ENCODE peak calls at places on chromosomes 13 and 19, in nine cellular contexts. K, O, Y, X, I, U, R, A and L are unnamed samples.

GRCh38 chr13:28327761-28328607 is 166.9 kb downstream of the FLT1 start:
- DNase-seq in K (no peak), I (no peak), U (no peak), R (no peak), Y (peak; percentile 41), O (no peak), X (no peak), A (no peak), L (no peak)

GRCh38 chr19:43132696-43133095 is 50.2 kb upstream of the PSG2 start:
- DNase-seq in R (no peak), U (no peak), X (no peak), A (no peak), Y (no peak), K (no peak), O (no peak), I (no peak), L (no peak)

GRCh38 chr19:8641908-8642547 is 11.6 kb downstream of the NFILZ start:
- DNase-seq in U (no peak), X (no peak), R (peak; percentile 35), K (no peak), Y (peak; percentile 90), O (no peak), A (no peak), I (no peak), L (peak; percentile 58)

GRCh38 chr19:14391156-14391821 is 10.0 kb downstream of the ADGRE5 start:
- DNase-seq in K (no peak), U (no peak), I (no peak), A (no peak), X (no peak), Y (no peak), R (no peak), O (no peak), L (no peak)

GRCh38 chr19:41510484-41510883 is 65.5 kb upstream of the CEACAM21 start:
- DNase-seq in K (no peak), U (no peak), I (no peak), A (no peak), R (no peak), O (no peak), Y (no peak), X (no peak), L (no peak)

GRCh38 chr19:55447421-55448174 is 4.5 kb upstream of the SHISA7 start:
- DNase-seq in O (no peak), Y (no peak), X (peak; percentile 16), K (no peak), U (no peak), I (no peak), A (no peak), R (no peak), L (peak; percentile 20)

GRCh38 chr19:56919308-56919995 is 78.9 kb upstream of the PEG3 start:
- DNase-seq in U (no peak), X (no peak), I (no peak), A (no peak), Y (no peak), O (no peak), K (no peak), R (no peak), L (no peak)

GRCh38 chr19:49892716-49893115 is 4.0 kb downstream of the IL4I1 start:
- DNase-seq in U (no peak), I (no peak), Y (no peak), X (no peak), O (no peak), K (no peak), A (no peak), R (no peak), L (no peak)

GRCh38 chr13:30334663-30335386 is 27.5 kb upstream of the KATNAL1 start:
- DNase-seq in U (peak; percentile 30), O (no peak), Y (no peak), K (no peak), R (no peak), X (no peak), I (no peak), A (no peak), L (no peak)

GRCh38 chr13:48975101-48975925 is at the start of gene FNDC3A:
- DNase-seq in A (no peak), K (peak; percentile 94), O (peak; percentile 83), I (peak; percentile 92), R (peak; percentile 61), Y (peak; percentile 76), U (peak; percentile 42), X (no peak), L (peak; percentile 68)

GRCh38 chr19:58518261-58519086 is 1.1 kb downstream of the ZBTB45 start:
- DNase-seq in U (no peak), I (no peak), A (no peak), X (no peak), O (no peak), K (no peak), Y (no peak), R (no peak), L (no peak)

GRCh38 chr13:101455863-101456262 is 3.4 kb downstream of the ITGBL1 start:
- DNase-seq in U (no peak), X (no peak), R (peak; percentile 97), O (no peak), K (no peak), I (no peak), Y (peak; percentile 97), A (no peak), L (peak; percentile 91)

GRCh38 chr19:41420101-41420880 is 6.9 kb downstream of the B3GNT8 start:
- DNase-seq in O (no peak), Y (no peak), A (no peak), U (no peak), X (no peak), K (no peak), I (no peak), R (no peak), L (no peak)

GRCh38 chr19:3304871-3305423 is 61.4 kb upstream of the NFIC start:
- DNase-seq in O (peak; percentile 72), X (peak; percentile 39), R (peak; percentile 12), K (peak; percentile 89), U (peak; percentile 78), A (no peak), I (peak; percentile 81), Y (peak; percentile 73), L (peak; percentile 31)

GRCh38 chr13:20819715-20820114 is 46.0 kb upstream of the EEF1AKMT1 start:
- DNase-seq in Y (no peak), U (no peak), K (no peak), I (no peak), O (no peak), A (no peak), X (no peak), R (no peak), L (no peak)

GRCh38 chr13:20810808-20811207 is 37.0 kb upstream of the EEF1AKMT1 start:
- DNase-seq in A (no peak), K (no peak), X (no peak), R (no peak), U (no peak), O (no peak), I (no peak), Y (no peak), L (no peak)

GRCh38 chr13:20812890-20813289 is 39.1 kb upstream of the EEF1AKMT1 start:
- DNase-seq in Y (no peak), U (no peak), K (no peak), A (no peak), X (no peak), I (no peak), O (no peak), R (no peak), L (no peak)

GRCh38 chr13:20814224-20814910 is 40.6 kb upstream of the EEF1AKMT1 start:
- DNase-seq in Y (peak; percentile 97), O (peak; percentile 82), K (peak; percentile 97), A (peak; percentile 69), U (peak; percentile 85), R (peak; percentile 92), I (peak; percentile 87), X (no peak), L (peak; percentile 96)

GRCh38 chr13:20815469-20815868 is 41.7 kb upstream of the EEF1AKMT1 start:
- DNase-seq in R (peak; percentile 4), K (no peak), U (no peak), X (no peak), A (no peak), O (no peak), Y (no peak), I (no peak), L (no peak)
- H3K4me3 ChIP-seq in R (no peak overlapping the region), K (no peak overlapping the region), U (no peak overlapping the region), X (no peak overlapping the region), A (no peak overlapping the region), O (no peak overlapping the region), Y (no peak overlapping the region), I (no peak overlapping the region), L (no peak overlapping the region)

DNA sequence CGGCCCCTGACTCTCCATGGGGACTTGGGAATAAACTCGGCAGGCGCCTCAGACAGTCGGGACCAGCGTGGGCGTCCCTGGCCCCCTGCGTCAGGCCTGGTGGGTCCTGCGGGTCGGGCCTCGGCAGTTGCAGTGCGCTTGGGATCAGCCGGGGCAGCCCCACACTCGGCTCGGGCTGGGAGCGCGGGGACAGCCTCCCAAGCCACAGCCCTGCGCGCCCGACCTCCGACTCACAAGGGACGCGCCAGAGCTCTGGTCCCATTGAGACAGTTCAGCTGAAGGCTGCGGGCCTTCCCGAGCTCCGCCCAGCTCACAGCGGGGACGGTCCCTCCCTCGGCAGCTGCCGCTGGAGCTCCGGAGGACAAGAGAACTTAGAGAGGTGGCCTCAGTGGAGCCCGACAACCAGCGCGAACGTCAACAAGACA is 45.7 kb upstream of the ZNF730 start:
- DNase-seq in A (no peak), U (no peak), R (peak; percentile 18), X (no peak), O (peak; percentile 37), Y (peak; percentile 21), K (no peak), I (no peak), L (peak; percentile 24)
- H3K4me3 ChIP-seq in A (peak overlapping the region; percentile 71), U (no peak overlapping the region), R (peak overlapping the region; percentile 48), X (no peak overlapping the region), O (peak overlapping the region; percentile 51), Y (peak overlapping the region; percentile 58), K (no peak overlapping the region), I (peak overlapping the region; percentile 26), L (peak overlapping the region; percentile 59)

DNA sequence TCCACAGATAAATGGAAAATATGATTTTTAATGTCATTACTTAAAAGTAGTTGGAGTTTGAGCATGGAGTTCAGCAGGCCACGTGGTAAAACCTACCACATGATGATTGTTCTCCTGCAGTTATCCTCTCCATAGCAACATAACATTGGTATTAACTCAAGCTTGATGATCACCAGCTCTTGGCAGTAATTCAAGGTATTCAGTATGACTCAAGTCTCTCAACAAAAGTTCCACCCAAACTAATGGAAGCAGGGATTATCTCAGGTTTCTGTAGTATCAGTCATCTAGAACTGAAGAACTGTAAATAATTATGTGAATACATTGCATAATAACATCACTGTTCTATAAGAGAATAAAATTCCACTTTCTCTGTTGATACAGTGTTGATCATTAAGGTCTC is 1092.5 kb downstream of the EFNB2 start:
- DNase-seq in X (no peak), O (no peak), U (no peak), R (peak; percentile 99), I (no peak), Y (peak; percentile 99), A (no peak), K (no peak), L (peak; percentile 99)
- H3K4me3 ChIP-seq in X (no peak overlapping the region), O (no peak overlapping the region), U (no peak overlapping the region), R (no peak overlapping the region), I (no peak overlapping the region), Y (no peak overlapping the region), A (no peak overlapping the region), K (no peak overlapping the region), L (no peak overlapping the region)

DNA sequence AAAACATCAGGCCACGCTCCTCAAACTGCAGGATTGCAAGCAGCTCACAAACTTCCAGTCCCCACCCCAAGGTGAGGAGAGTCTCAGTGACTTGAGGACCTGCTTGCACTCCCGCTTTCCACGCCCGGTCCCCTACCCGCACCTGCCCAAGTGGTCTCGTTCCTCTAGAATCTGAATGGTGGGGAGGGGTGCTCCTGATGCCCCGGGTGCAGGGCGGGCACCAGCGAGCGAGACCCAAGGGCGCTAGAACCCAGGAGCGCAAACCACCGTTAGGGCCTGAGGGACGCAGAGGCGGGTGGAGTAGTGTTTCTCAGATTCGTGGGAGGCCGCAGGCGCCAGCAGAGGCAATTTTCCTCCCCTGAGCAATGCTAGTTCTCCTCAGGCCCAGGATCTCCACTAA is 40.3 kb downstream of the SOX1 start:
- DNase-seq in O (no peak), X (no peak), U (no peak), A (no peak), K (no peak), Y (no peak), I (no peak), R (no peak), L (no peak)
- H3K4me3 ChIP-seq in O (no peak overlapping the region), X (no peak overlapping the region), U (no peak overlapping the region), A (no peak overlapping the region), K (no peak overlapping the region), Y (no peak overlapping the region), I (no peak overlapping the region), R (no peak overlapping the region), L (no peak overlapping the region)